ENCODE peak calls at places on chromosomes 7 and 10, in eight cellular contexts. H is H1, L is HCT116, P is suprapubic skin, M is stomach, V is SK-N-SH, Y is Panc1, A is transverse colon. Z is an unnamed sample.

GRCh38 chr10:54758791-54759190 is 42.2 kb downstream of the PCDH15 start:
- DNase-seq in L (no peak), A (no peak), P (no peak), V (no peak), H (no peak), Y (no peak), M (no peak), Z (no peak)

GRCh38 chr7:64882341-64883112 is 20.5 kb upstream of the ZNF273 start:
- DNase-seq in H (no peak), M (peak; percentile 25), P (no peak), A (peak; percentile 26), L (no peak), Y (no peak), V (peak; percentile 41), Z (peak; percentile 47)

GRCh38 chr7:32206987-32207386 is 136.8 kb upstream of the PDE1C start:
- DNase-seq in Y (no peak), M (no peak), A (no peak), L (no peak), P (no peak), V (peak; percentile 52), H (peak; percentile 73), Z (no peak)

GRCh38 chr7:2019693-2020511 is 212.8 kb downstream of the MAD1L1 start:
- DNase-seq in L (no peak), Y (no peak), H (no peak), V (peak; percentile 48), M (no peak), P (peak; percentile 84), A (peak; percentile 41), Z (no peak)

GRCh38 chr10:103557455-103557854 is 64.0 kb downstream of the NEURL1 start:
- DNase-seq in V (no peak), L (no peak), M (peak; percentile 63), H (no peak), P (no peak), Y (no peak), A (peak; percentile 49), Z (no peak)

GRCh38 chr10:60082341-60083038 is 176.1 kb upstream of the CCDC6 start:
- DNase-seq in V (no peak), P (no peak), A (no peak), Y (no peak), M (no peak), H (no peak), L (no peak), Z (no peak)

GRCh38 chr10:45375716-45376231 is 1.8 kb downstream of the ALOX5 start:
- DNase-seq in H (no peak), M (no peak), A (no peak), V (no peak), L (no peak), Y (no peak), P (no peak), Z (no peak)

GRCh38 chr7:27202018-27202740 is 2.3 kb upstream of the HOXA13 start:
- DNase-seq in P (no peak), M (no peak), V (no peak), Y (no peak), A (no peak), L (no peak), H (peak; percentile 53), Z (peak; percentile 9)

GRCh38 chr10:115861864-115862263 is 411.1 kb downstream of the GFRA1 start:
- DNase-seq in Y (no peak), L (no peak), M (no peak), P (no peak), V (no peak), H (no peak), A (no peak), Z (no peak)

GRCh38 chr7:66335318-66335717 is 130.2 kb downstream of the TPST1 start:
- DNase-seq in P (no peak), H (no peak), L (no peak), A (no peak), Y (no peak), V (no peak), M (no peak), Z (no peak)

GRCh38 chr10:7572435-7572834 is 94.3 kb downstream of the ITIH5 start:
- DNase-seq in V (no peak), M (no peak), Y (no peak), P (no peak), L (no peak), A (no peak), H (no peak), Z (no peak)

GRCh38 chr7:28749673-28750072 is 208.5 kb downstream of the TRIL start:
- DNase-seq in P (no peak), M (no peak), L (no peak), V (no peak), A (no peak), H (no peak), Y (no peak), Z (no peak)

GRCh38 chr7:101564778-101565211 is 64.3 kb downstream of the MYL10 start:
- DNase-seq in M (peak; percentile 32), H (peak; percentile 89), A (peak; percentile 74), V (peak; percentile 72), Y (no peak), L (peak; percentile 95), P (peak; percentile 42), Z (no peak)

GRCh38 chr7:268991-269390 is 21.0 kb upstream of the FOXL3 start:
- DNase-seq in L (no peak), M (no peak), V (no peak), P (no peak), A (no peak), H (no peak), Y (no peak), Z (no peak)

GRCh38 chr7:135744938-135745701 is 3.5 kb downstream of the FAM180A start:
- DNase-seq in L (peak; percentile 79), H (no peak), Y (no peak), M (no peak), P (no peak), V (no peak), A (no peak), Z (no peak)

GRCh38 chr7:57876-58275 is 134.5 kb upstream of the FAM20C start:
- DNase-seq in Y (no peak), A (no peak), V (peak; percentile 64), L (no peak), H (peak; percentile 42), P (no peak), M (no peak), Z (no peak)

GRCh38 chr10:125727436-125727835 is 7.9 kb downstream of the EDRF1 start:
- DNase-seq in L (no peak), H (no peak), A (peak; percentile 15), Y (no peak), P (no peak), M (no peak), V (no peak), Z (no peak)

GRCh38 chr7:95686109-95686508 is 86.2 kb upstream of the DYNC1I1 start:
- DNase-seq in V (peak; percentile 35), L (peak; percentile 54), Y (peak; percentile 54), P (no peak), M (peak; percentile 60), A (peak; percentile 63), H (no peak), Z (no peak)

GRCh38 chr7:33757563-33758165 is 147.7 kb upstream of the BMPER start:
- DNase-seq in H (no peak), A (no peak), Y (peak; percentile 22), P (no peak), M (peak; percentile 55), V (peak; percentile 45), L (no peak), Z (no peak)

DNA sequence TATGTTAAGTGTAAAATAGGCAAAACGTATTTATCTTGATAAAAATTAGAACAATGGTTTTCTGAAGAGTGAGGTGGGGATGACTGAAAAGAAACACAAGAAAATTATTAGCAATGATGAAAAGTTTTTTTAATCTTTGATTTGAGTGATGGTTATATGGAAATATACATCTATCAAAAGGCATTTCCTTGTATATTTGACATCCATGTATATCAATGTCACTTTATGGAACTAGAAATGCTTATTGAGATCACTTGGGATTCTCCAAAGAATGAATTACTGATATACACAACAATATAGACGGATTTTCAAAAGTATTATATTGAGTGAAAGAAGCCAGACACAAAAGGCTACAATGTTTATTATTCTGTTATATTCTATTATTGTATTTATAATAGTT is 1042.0 kb upstream of the POT1 start:
- DNase-seq in L (no peak), A (no peak), M (no peak), V (no peak), Y (no peak), P (no peak), H (no peak), Z (no peak)
- TF ChIP-seq POLR2AphosphoS5 in L (no peak), A (no peak), M (no peak), V (no peak), Y (no peak), P (no peak), H (no peak), Z (no peak)

DNA sequence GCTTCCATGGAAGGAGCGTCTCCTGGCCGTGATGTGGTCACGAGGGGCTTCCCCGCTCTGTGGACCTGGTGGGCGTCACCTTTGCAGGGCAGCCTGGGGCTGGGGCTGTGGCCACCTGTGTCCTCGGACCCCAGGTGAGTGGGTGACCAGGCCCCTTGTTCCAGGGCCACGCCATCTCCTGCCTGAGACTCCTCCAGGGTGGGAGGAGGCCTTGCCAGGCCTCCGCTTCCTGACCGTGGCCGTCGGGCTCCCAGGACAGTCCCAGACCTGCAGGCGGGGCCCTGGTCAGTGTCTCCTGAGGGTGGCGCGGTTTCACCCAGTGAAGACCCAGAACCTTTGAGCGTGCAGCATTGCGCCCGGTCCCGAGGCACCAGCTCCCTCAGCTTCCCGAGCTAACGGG is 20.4 kb upstream of the UTF1 start:
- DNase-seq in H (no peak), A (no peak), Y (no peak), L (no peak), P (no peak), V (no peak), M (no peak), Z (no peak)
- H3K9me3 ChIP-seq in H (no peaks in the 10 kb centered on the region), A (no peaks in the 10 kb centered on the region), Y (no peaks in the 10 kb centered on the region), L (no peaks in the 10 kb centered on the region), P (no peaks in the 10 kb centered on the region), V (no peaks in the 10 kb centered on the region), M (no peaks in the 10 kb centered on the region), Z (peaks cover 4% of the 10 kb centered on the region)

GRCh38 chr10:112375721-112376577 is 2.0 kb downstream of the ACSL5 start:
- DNase-seq in P (peak; percentile 68), L (no peak), M (peak; percentile 84), Y (no peak), A (peak; percentile 69), H (no peak), V (no peak), Z (peak; percentile 49)
- TF ChIP-seq POLR2AphosphoS5 in P (no peak), L (peak; percentile 37), M (peak; percentile 73), Y (no peak), A (peak; percentile 36), H (no peak), V (no peak), Z (no peak)

DNA sequence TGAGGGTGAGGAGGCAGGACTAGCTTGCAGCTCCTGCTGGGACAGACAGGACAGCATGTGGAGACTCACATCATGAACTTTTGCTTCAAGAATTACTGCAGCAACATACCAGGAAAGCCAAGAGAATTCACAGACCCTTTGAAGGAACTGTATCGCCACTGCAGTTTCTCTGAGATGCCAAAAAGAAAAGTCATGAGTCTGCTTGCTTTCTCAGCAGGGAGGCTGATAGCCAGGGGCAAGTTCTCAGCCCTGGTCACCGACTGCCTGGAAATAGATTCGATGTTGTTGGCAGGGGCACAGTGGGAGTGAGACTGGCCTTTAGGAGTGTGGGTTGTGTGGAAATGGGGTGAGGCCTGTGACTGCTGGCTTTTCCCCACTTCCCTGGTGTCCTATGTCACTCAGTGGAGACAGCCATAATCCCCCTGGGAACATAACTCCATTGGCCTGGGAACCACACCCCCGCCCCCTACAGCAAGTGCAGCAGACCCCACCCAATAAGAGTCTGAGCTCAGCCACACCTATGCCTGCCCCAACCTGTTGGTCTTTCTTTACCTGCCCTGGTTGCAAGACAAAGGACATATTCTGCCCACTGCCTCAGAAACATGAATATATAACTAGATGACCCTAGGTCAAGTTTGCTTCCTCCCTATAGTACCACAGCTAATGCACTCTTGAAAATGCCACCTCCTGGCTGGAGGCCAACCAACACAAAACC is 1.6 kb upstream of the SAMD9 start:
- DNase-seq in L (no peak), A (no peak), M (no peak), H (no peak), V (no peak), P (no peak), Y (no peak), Z (no peak)
- H3K9me3 ChIP-seq in L (no peaks in the 10 kb centered on the region), A (peaks cover 3% of the 10 kb centered on the region), M (peaks cover 5% of the 10 kb centered on the region), H (no peaks in the 10 kb centered on the region), V (no peaks in the 10 kb centered on the region), P (peaks cover 6% of the 10 kb centered on the region), Y (no peaks in the 10 kb centered on the region), Z (no peaks in the 10 kb centered on the region)